ENCODE peak calls at places on chromosomes 16 and 17, in ten cellular contexts. One of them, this sample, is unnamed.

GRCh38 chr17:7404737-7405412 is 978 bp upstream of the TMEM256 start:
- DNase-seq in GM03348: peak; percentile 91
- DNase-seq in stimulated activated CD4-positive, alpha-beta T cell treated with anti-CD3 and anti-CD28 coated beads, Interleukin-15, amount 100 ng/mL, for 1 hour: no peak
- DNase-seq in brain microvascular endothelial cell: peak; percentile 32
- DNase-seq in NCI-H1930: no peak
- DNase-seq in Kasumi-1: no peak
- DNase-seq in frontal cortex: peak; percentile 89
- DNase-seq in stromal cell of bone marrow: no peak
- DNase-seq in T-cell: peak; percentile 61
- DNase-seq in stimulated activated naive CD4-positive, alpha-beta T cell: peak; percentile 72
- DNase-seq in this sample: no peak

GRCh38 chr16:49466529-49466831 is 92.9 kb downstream of the C16orf78 start:
- DNase-seq in NCI-H1930: no peak
- DNase-seq in Kasumi-1: no peak
- DNase-seq in stromal cell of bone marrow: no peak
- DNase-seq in brain microvascular endothelial cell: no peak
- DNase-seq in frontal cortex: no peak
- DNase-seq in stimulated activated CD4-positive, alpha-beta T cell treated with anti-CD3 and anti-CD28 coated beads, Interleukin-15, amount 100 ng/mL, for 1 hour: no peak
- DNase-seq in stimulated activated naive CD4-positive, alpha-beta T cell: no peak
- DNase-seq in GM03348: no peak
- DNase-seq in T-cell: no peak
- DNase-seq in this sample: no peak

GRCh38 chr16:56470232-56470631 is 18.9 kb downstream of the OGFOD1 start:
- DNase-seq in stimulated activated CD4-positive, alpha-beta T cell treated with anti-CD3 and anti-CD28 coated beads, Interleukin-15, amount 100 ng/mL, for 1 hour: no peak
- DNase-seq in frontal cortex: no peak
- DNase-seq in T-cell: no peak
- DNase-seq in NCI-H1930: no peak
- DNase-seq in stromal cell of bone marrow: no peak
- DNase-seq in stimulated activated naive CD4-positive, alpha-beta T cell: no peak
- DNase-seq in GM03348: no peak
- DNase-seq in Kasumi-1: no peak
- DNase-seq in brain microvascular endothelial cell: no peak
- DNase-seq in this sample: no peak

GRCh38 chr17:83183951-83184506 is 104.6 kb downstream of the METRNL start:
- DNase-seq in GM03348: no peak
- DNase-seq in stimulated activated naive CD4-positive, alpha-beta T cell: no peak
- DNase-seq in brain microvascular endothelial cell: no peak
- DNase-seq in stimulated activated CD4-positive, alpha-beta T cell treated with anti-CD3 and anti-CD28 coated beads, Interleukin-15, amount 100 ng/mL, for 1 hour: no peak
- DNase-seq in stromal cell of bone marrow: no peak
- DNase-seq in NCI-H1930: no peak
- DNase-seq in Kasumi-1: no peak
- DNase-seq in frontal cortex: no peak
- DNase-seq in T-cell: no peak
- DNase-seq in this sample: no peak

GRCh38 chr17:43665387-43666101 is 3.8 kb upstream of the MEOX1 start:
- DNase-seq in stromal cell of bone marrow: no peak
- DNase-seq in GM03348: no peak
- DNase-seq in NCI-H1930: no peak
- DNase-seq in brain microvascular endothelial cell: no peak
- DNase-seq in Kasumi-1: no peak
- DNase-seq in T-cell: no peak
- DNase-seq in stimulated activated naive CD4-positive, alpha-beta T cell: no peak
- DNase-seq in stimulated activated CD4-positive, alpha-beta T cell treated with anti-CD3 and anti-CD28 coated beads, Interleukin-15, amount 100 ng/mL, for 1 hour: no peak
- DNase-seq in frontal cortex: no peak
- DNase-seq in this sample: no peak

GRCh38 chr17:77391668-77392375 is 251.1 kb downstream of the SEC14L1 start:
- DNase-seq in frontal cortex: no peak
- DNase-seq in GM03348: peak; percentile 91
- DNase-seq in NCI-H1930: no peak
- DNase-seq in T-cell: no peak
- DNase-seq in stromal cell of bone marrow: peak; percentile 98
- DNase-seq in stimulated activated CD4-positive, alpha-beta T cell treated with anti-CD3 and anti-CD28 coated beads, Interleukin-15, amount 100 ng/mL, for 1 hour: no peak
- DNase-seq in stimulated activated naive CD4-positive, alpha-beta T cell: peak; percentile 22
- DNase-seq in brain microvascular endothelial cell: peak; percentile 91
- DNase-seq in Kasumi-1: peak; percentile 80
- DNase-seq in this sample: peak; percentile 97

GRCh38 chr17:64509179-64509578 is 2.4 kb downstream of the CEP95 start:
- DNase-seq in T-cell: no peak
- DNase-seq in stimulated activated CD4-positive, alpha-beta T cell treated with anti-CD3 and anti-CD28 coated beads, Interleukin-15, amount 100 ng/mL, for 1 hour: no peak
- DNase-seq in brain microvascular endothelial cell: no peak
- DNase-seq in NCI-H1930: no peak
- DNase-seq in Kasumi-1: no peak
- DNase-seq in stimulated activated naive CD4-positive, alpha-beta T cell: no peak
- DNase-seq in GM03348: no peak
- DNase-seq in stromal cell of bone marrow: no peak
- DNase-seq in frontal cortex: no peak
- DNase-seq in this sample: no peak

GRCh38 chr16:56671706-56672105 is 2.1 kb downstream of the MT1H start:
- DNase-seq in GM03348: no peak
- DNase-seq in stimulated activated naive CD4-positive, alpha-beta T cell: no peak
- DNase-seq in stromal cell of bone marrow: no peak
- DNase-seq in NCI-H1930: no peak
- DNase-seq in stimulated activated CD4-positive, alpha-beta T cell treated with anti-CD3 and anti-CD28 coated beads, Interleukin-15, amount 100 ng/mL, for 1 hour: no peak
- DNase-seq in brain microvascular endothelial cell: no peak
- DNase-seq in T-cell: no peak
- DNase-seq in Kasumi-1: no peak
- DNase-seq in frontal cortex: no peak
- DNase-seq in this sample: peak; percentile 16

GRCh38 chr16:67861877-67862276 is 11.0 kb upstream of the EDC4 start:
- DNase-seq in Kasumi-1: no peak
- DNase-seq in T-cell: no peak
- DNase-seq in GM03348: no peak
- DNase-seq in stromal cell of bone marrow: no peak
- DNase-seq in stimulated activated CD4-positive, alpha-beta T cell treated with anti-CD3 and anti-CD28 coated beads, Interleukin-15, amount 100 ng/mL, for 1 hour: no peak
- DNase-seq in brain microvascular endothelial cell: no peak
- DNase-seq in NCI-H1930: no peak
- DNase-seq in stimulated activated naive CD4-positive, alpha-beta T cell: no peak
- DNase-seq in frontal cortex: no peak
- DNase-seq in this sample: no peak

GRCh38 chr17:27667656-27668487 is 36.9 kb downstream of the LGALS9 start:
- DNase-seq in T-cell: no peak
- DNase-seq in stimulated activated CD4-positive, alpha-beta T cell treated with anti-CD3 and anti-CD28 coated beads, Interleukin-15, amount 100 ng/mL, for 1 hour: no peak
- DNase-seq in Kasumi-1: no peak
- DNase-seq in stromal cell of bone marrow: no peak
- DNase-seq in frontal cortex: no peak
- DNase-seq in GM03348: no peak
- DNase-seq in brain microvascular endothelial cell: no peak
- DNase-seq in stimulated activated naive CD4-positive, alpha-beta T cell: no peak
- DNase-seq in NCI-H1930: no peak
- DNase-seq in this sample: no peak

GRCh38 chr16:51416921-51417320 is 265.9 kb upstream of the SALL1 start:
- DNase-seq in GM03348: no peak
- DNase-seq in brain microvascular endothelial cell: no peak
- DNase-seq in frontal cortex: no peak
- DNase-seq in stimulated activated CD4-positive, alpha-beta T cell treated with anti-CD3 and anti-CD28 coated beads, Interleukin-15, amount 100 ng/mL, for 1 hour: no peak
- DNase-seq in Kasumi-1: no peak
- DNase-seq in stromal cell of bone marrow: no peak
- DNase-seq in NCI-H1930: no peak
- DNase-seq in T-cell: no peak
- DNase-seq in stimulated activated naive CD4-positive, alpha-beta T cell: no peak
- DNase-seq in this sample: peak; percentile 62

GRCh38 chr17:72184805-72185204 is 64.0 kb downstream of the SOX9 start:
- DNase-seq in GM03348: no peak
- DNase-seq in T-cell: no peak
- DNase-seq in stimulated activated naive CD4-positive, alpha-beta T cell: no peak
- DNase-seq in stimulated activated CD4-positive, alpha-beta T cell treated with anti-CD3 and anti-CD28 coated beads, Interleukin-15, amount 100 ng/mL, for 1 hour: no peak
- DNase-seq in brain microvascular endothelial cell: no peak
- DNase-seq in NCI-H1930: no peak
- DNase-seq in frontal cortex: no peak
- DNase-seq in stromal cell of bone marrow: no peak
- DNase-seq in Kasumi-1: no peak
- DNase-seq in this sample: no peak

GRCh38 chr17:11909348-11909747 is 87.9 kb downstream of the ZNF18 start:
- DNase-seq in T-cell: no peak
- DNase-seq in brain microvascular endothelial cell: no peak
- DNase-seq in stimulated activated naive CD4-positive, alpha-beta T cell: no peak
- DNase-seq in stimulated activated CD4-positive, alpha-beta T cell treated with anti-CD3 and anti-CD28 coated beads, Interleukin-15, amount 100 ng/mL, for 1 hour: no peak
- DNase-seq in Kasumi-1: no peak
- DNase-seq in frontal cortex: no peak
- DNase-seq in GM03348: no peak
- DNase-seq in stromal cell of bone marrow: no peak
- DNase-seq in NCI-H1930: no peak
- DNase-seq in this sample: no peak

GRCh38 chr17:57601328-57601727 is 143.8 kb downstream of the CCDC182 start:
- DNase-seq in stimulated activated naive CD4-positive, alpha-beta T cell: no peak
- DNase-seq in stromal cell of bone marrow: no peak
- DNase-seq in GM03348: no peak
- DNase-seq in NCI-H1930: no peak
- DNase-seq in brain microvascular endothelial cell: no peak
- DNase-seq in frontal cortex: no peak
- DNase-seq in Kasumi-1: no peak
- DNase-seq in stimulated activated CD4-positive, alpha-beta T cell treated with anti-CD3 and anti-CD28 coated beads, Interleukin-15, amount 100 ng/mL, for 1 hour: no peak
- DNase-seq in T-cell: peak; percentile 23
- DNase-seq in this sample: no peak

GRCh38 chr16:3112058-3112880 is at the start of gene ZNF205:
- DNase-seq in stromal cell of bone marrow: no peak
- DNase-seq in Kasumi-1: no peak
- DNase-seq in NCI-H1930: peak; percentile 78
- DNase-seq in stimulated activated naive CD4-positive, alpha-beta T cell: no peak
- DNase-seq in stimulated activated CD4-positive, alpha-beta T cell treated with anti-CD3 and anti-CD28 coated beads, Interleukin-15, amount 100 ng/mL, for 1 hour: no peak
- DNase-seq in GM03348: peak; percentile 92
- DNase-seq in T-cell: no peak
- DNase-seq in brain microvascular endothelial cell: peak; percentile 60
- DNase-seq in frontal cortex: peak; percentile 82
- DNase-seq in this sample: peak; percentile 71

This sample was measured in astrocyte of the spinal cord.